ENCODE peak calls at places on chromosomes 12 and 14, in eight cellular contexts. C is astrocyte, Y is BE2C, G is progenitor cell of endocrine pancreas, W is ascending aorta, F is HFFc6, U is stomach, E is cardiac fibroblast. H is an unnamed sample.

GRCh38 chr14:90383731-90384542 is 12.9 kb upstream of the CALM1 start:
- DNase-seq in C (peak), Y (peak), G (peak), W (no peak), F (peak), U (peak), E (peak), H (peak)

GRCh38 chr12:117408161-117408791 is 46.9 kb upstream of the NOS1 start:
- DNase-seq in C (peak), Y (no peak), G (no peak), W (no peak), F (no peak), U (peak), E (peak), H (no peak)

GRCh38 chr12:105033851-105034250 is 47.7 kb downstream of the NOPCHAP1 start:
- DNase-seq in C (no peak), Y (no peak), G (no peak), W (no peak), F (no peak), U (no peak), E (peak), H (no peak)

GRCh38 chr12:106078358-106079025 is 60.3 kb downstream of the NUAK1 start:
- DNase-seq in C (peak), Y (no peak), G (no peak), W (no peak), F (peak), U (no peak), E (peak), H (no peak)

GRCh38 chr14:24052656-24053547 is 1.1 kb downstream of the CARMIL3 start:
- DNase-seq in C (no peak), Y (no peak), G (no peak), W (no peak), F (no peak), U (no peak), E (no peak), H (no peak)

GRCh38 chr12:50642755-50643154 is 121.1 kb upstream of the ATF1 start:
- DNase-seq in C (no peak), Y (no peak), G (no peak), W (no peak), F (no peak), U (no peak), E (no peak), H (no peak)

GRCh38 chr14:104119700-104120251 is 18.6 kb upstream of the KIF26A start:
- DNase-seq in C (no peak), Y (no peak), G (no peak), W (no peak), F (no peak), U (peak), E (no peak), H (peak)

GRCh38 chr14:50335989-50336391 is 23.9 kb downstream of the DMAC2L start:
- DNase-seq in C (peak), Y (peak), G (no peak), W (no peak), F (no peak), U (no peak), E (peak), H (peak)

GRCh38 chr12:60980558-60980957 is 1279.6 kb upstream of the USP15 start:
- DNase-seq in C (no peak), Y (no peak), G (no peak), W (no peak), F (no peak), U (no peak), E (no peak), H (no peak)

GRCh38 chr12:60981473-60981872 is 1278.7 kb upstream of the USP15 start:
- DNase-seq in C (no peak), Y (no peak), G (no peak), W (no peak), F (no peak), U (no peak), E (no peak), H (no peak)

GRCh38 chr12:60977966-60978365 is 1282.2 kb upstream of the USP15 start:
- DNase-seq in C (no peak), Y (no peak), G (no peak), W (no peak), F (no peak), U (no peak), E (no peak), H (no peak)
- TF ChIP-seq CTCF in C (no peak), Y (no peak), G (peak), W (no peak), F (no peak), U (no peak), E (no peak), H (no peak)

GRCh38 chr12:10562306-10562933 is 51.0 kb downstream of the MAGOHB start:
- DNase-seq in C (peak), Y (no peak), G (no peak), W (no peak), F (peak), U (no peak), E (peak), H (no peak)
- TF ChIP-seq CTCF in C (peak), Y (peak), G (peak), W (peak), F (peak), U (no peak), E (peak), H (peak)

GRCh38 chr14:102205560-102205959 is 65.9 kb downstream of the WDR20 start:
- DNase-seq in C (no peak), Y (no peak), G (no peak), W (no peak), F (no peak), U (no peak), E (no peak), H (no peak)

GRCh38 chr14:102209224-102209966 is 69.7 kb downstream of the WDR20 start:
- DNase-seq in C (no peak), Y (peak), G (no peak), W (no peak), F (peak), U (no peak), E (peak), H (no peak)

GRCh38 chr14:102208741-102209140 is 69.0 kb downstream of the WDR20 start:
- DNase-seq in C (no peak), Y (no peak), G (no peak), W (no peak), F (no peak), U (no peak), E (no peak), H (no peak)

GRCh38 chr14:102207831-102208365 is 68.2 kb downstream of the WDR20 start:
- DNase-seq in C (no peak), Y (no peak), G (no peak), W (no peak), F (no peak), U (no peak), E (no peak), H (no peak)

GRCh38 chr14:102206901-102207300 is 67.2 kb downstream of the WDR20 start:
- DNase-seq in C (no peak), Y (peak), G (no peak), W (no peak), F (no peak), U (peak), E (no peak), H (no peak)
- TF ChIP-seq CTCF in C (no peak), Y (peak), G (no peak), W (no peak), F (no peak), U (no peak), E (no peak), H (no peak)

DNA sequence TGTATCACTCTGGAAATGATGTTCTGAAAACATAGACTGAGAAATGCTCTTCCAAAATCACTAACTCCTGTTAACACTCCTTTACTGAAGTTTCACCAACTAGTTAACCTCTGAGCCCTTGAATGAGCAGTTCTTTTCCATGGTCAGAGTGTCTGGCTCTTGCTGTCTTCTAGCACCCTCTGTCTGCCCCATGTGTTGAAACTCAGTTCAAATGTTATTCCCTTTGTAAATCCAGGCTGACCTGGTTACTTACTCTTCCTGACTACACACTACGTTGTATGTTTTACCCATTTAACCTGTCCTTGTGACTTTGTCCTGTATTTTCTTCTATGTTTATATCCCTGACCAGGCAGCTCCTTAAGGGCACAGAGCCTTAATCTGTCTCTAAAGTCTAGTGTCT is 388.9 kb upstream of the RPL10L start:
- DNase-seq in C (peak), Y (peak), G (no peak), W (no peak), F (no peak), U (no peak), E (no peak), H (no peak)
- TF ChIP-seq CTCF in C (peak), Y (peak), G (peak), W (no peak), F (no peak), U (no peak), E (no peak), H (no peak)

GRCh38 chr14:63852817-63853730 is at the start of gene SYNE2:
- DNase-seq in C (peak), Y (peak), G (peak), W (no peak), F (peak), U (peak), E (peak), H (peak)
- TF ChIP-seq CTCF in C (no peak), Y (no peak), G (peak), W (no peak), F (peak), U (no peak), E (no peak), H (no peak)

DNA sequence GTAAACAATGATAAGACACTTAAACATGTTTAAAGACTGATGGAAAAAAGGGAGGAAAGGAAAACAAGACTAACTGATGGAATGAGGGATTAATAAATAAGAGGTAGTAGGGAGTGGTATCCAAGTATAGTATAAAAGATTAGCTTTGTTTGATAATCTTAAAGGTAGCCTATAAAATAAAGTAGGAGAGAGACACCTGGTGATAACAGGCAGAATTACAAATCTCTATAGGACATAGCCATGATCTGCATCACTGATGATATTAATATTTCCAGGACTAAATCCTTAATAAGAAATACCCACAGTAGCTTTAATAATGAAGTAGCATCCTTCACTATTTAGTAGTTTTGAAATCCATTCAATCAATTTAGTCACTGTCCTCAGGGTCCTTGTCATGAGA is 30.4 kb downstream of the DLGAP5 start:
- DNase-seq in C (peak), Y (no peak), G (no peak), W (no peak), F (peak), U (no peak), E (peak), H (no peak)
- TF ChIP-seq CTCF in C (peak), Y (peak), G (peak), W (peak), F (peak), U (no peak), E (peak), H (no peak)

DNA sequence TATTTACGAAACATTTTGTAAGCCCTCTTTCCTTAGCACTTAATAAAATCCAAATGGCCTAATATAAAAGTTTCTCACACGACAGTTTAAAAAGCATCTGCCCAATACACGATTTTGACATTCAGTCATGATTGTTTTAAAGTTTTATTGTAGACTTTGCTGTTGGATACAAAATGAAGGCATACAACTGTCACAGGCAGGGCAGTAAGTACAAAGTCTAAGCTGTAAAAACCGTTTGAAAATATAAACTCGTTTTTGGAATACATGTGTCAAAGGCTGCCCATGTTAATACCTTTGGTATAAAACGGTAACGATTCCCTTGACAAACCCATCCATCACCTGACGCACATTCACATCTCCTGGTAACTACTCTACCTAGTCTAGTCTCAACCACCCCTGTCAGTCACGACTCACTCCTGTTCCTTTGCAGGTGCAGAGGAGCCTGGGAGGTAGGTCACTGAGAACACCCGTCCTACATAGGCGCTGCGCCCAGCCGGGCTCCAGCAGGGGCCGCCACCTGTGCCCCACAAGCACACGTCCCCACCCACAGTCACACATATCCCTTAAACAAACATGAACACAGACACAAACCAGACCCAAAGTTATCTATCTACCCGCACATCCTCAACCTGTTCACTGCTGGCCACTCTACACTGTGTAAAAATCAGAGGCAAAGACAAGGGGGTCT is 27.1 kb downstream of the KCTD10 start:
- DNase-seq in C (no peak), Y (no peak), G (no peak), W (no peak), F (no peak), U (no peak), E (no peak), H (no peak)
- TF ChIP-seq CTCF in C (no peak), Y (no peak), G (no peak), W (no peak), F (peak), U (no peak), E (no peak), H (no peak)

DNA sequence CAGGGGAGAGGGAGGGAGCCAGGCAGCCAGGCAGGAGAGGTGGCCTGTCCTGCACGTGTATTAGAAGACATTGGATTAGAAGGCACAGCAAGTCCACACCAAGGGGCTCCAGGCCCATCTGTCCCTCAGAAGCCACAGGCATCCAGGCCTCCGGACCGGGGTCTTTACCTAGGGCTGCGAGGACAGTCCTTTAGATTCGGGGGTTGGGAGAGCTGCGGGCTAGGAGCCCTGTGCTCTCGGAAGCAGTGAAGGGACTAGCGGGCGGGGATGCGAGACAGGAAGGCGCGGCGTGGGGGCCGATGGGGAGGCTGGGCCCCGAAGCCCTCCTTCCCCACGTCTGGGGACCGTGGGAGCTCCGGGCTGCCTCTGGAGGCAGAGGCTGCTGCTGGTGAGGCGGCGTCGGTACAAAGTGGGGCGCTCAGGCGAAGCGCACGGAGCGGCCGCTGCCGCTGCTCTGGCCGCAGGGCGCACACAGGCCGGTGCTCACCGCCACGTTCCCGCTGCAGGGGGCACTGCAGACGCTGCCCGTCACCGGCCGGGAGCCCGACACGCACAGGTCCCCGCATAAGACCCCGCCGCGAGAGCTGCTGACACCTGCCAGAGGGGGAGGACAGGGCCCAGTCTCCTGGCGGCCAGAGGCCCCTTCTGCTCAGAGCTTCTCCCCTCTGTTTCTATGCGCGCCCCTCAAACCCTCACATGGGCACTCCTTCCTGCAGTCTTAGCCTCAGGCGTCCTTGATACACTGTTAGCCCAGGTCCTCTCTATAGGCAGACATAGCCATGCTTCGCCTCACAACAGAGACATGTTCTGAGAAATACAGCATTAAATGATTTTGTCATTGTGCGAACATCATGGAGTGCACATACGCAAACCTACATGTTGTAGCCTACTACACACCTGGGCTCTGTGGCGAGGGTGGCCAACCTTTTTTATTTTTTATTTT is 17.3 kb downstream of the KRT7 start:
- DNase-seq in C (no peak), Y (no peak), G (no peak), W (no peak), F (no peak), U (no peak), E (no peak), H (peak)
- TF ChIP-seq CTCF in C (no peak), Y (no peak), G (peak), W (no peak), F (no peak), U (no peak), E (no peak), H (peak)

H was measured in glutamatergic neuron.